ENCODE peak calls at places on chromosomes 4 and X, in seven cellular contexts. One of them, this sample, is unnamed.

GRCh38 chr4:2353222-2354107 is 65.0 kb downstream of the ZFYVE28 start:
- DNase-seq in NCI-H1092: no peak
- DNase-seq in MCF 10A: no peak
- DNase-seq in GM13976: no peak
- DNase-seq in fibroblast of the aortic adventitia: peak
- DNase-seq in stimulated activated CD8-positive, alpha-beta memory T cell treated with anti-CD3 and anti-CD28 coated beads, Interleukin-7, amount 100 ng/mL, for 4 hours: no peak
- DNase-seq in adipocyte: no peak
- DNase-seq in this sample: no peak

GRCh38 chr4:80033581-80033980 is 39.4 kb downstream of the ANTXR2 start:
- DNase-seq in NCI-H1092: no peak
- DNase-seq in adipocyte: no peak
- DNase-seq in GM13976: no peak
- DNase-seq in MCF 10A: no peak
- DNase-seq in fibroblast of the aortic adventitia: no peak
- DNase-seq in stimulated activated CD8-positive, alpha-beta memory T cell treated with anti-CD3 and anti-CD28 coated beads, Interleukin-7, amount 100 ng/mL, for 4 hours: no peak
- DNase-seq in this sample: no peak

GRCh38 chrX:149494844-149495565 is 10.1 kb downstream of the IDS start:
- DNase-seq in MCF 10A: no peak
- DNase-seq in adipocyte: no peak
- DNase-seq in GM13976: no peak
- DNase-seq in stimulated activated CD8-positive, alpha-beta memory T cell treated with anti-CD3 and anti-CD28 coated beads, Interleukin-7, amount 100 ng/mL, for 4 hours: no peak
- DNase-seq in fibroblast of the aortic adventitia: no peak
- DNase-seq in NCI-H1092: no peak
- DNase-seq in this sample: peak

GRCh38 chr4:44535981-44536380 is 87.4 kb upstream of the KCTD8 start:
- DNase-seq in stimulated activated CD8-positive, alpha-beta memory T cell treated with anti-CD3 and anti-CD28 coated beads, Interleukin-7, amount 100 ng/mL, for 4 hours: no peak
- DNase-seq in NCI-H1092: no peak
- DNase-seq in MCF 10A: no peak
- DNase-seq in GM13976: no peak
- DNase-seq in adipocyte: no peak
- DNase-seq in fibroblast of the aortic adventitia: no peak
- DNase-seq in this sample: no peak

GRCh38 chrX:107731831-107732502 is 43.6 kb downstream of the TSC22D3 start:
- DNase-seq in MCF 10A: peak
- DNase-seq in GM13976: no peak
- DNase-seq in stimulated activated CD8-positive, alpha-beta memory T cell treated with anti-CD3 and anti-CD28 coated beads, Interleukin-7, amount 100 ng/mL, for 4 hours: no peak
- DNase-seq in adipocyte: peak
- DNase-seq in fibroblast of the aortic adventitia: peak
- DNase-seq in NCI-H1092: peak
- DNase-seq in this sample: peak

GRCh38 chrX:148361641-148362040 is 138.8 kb upstream of the AFF2 start:
- DNase-seq in adipocyte: no peak
- DNase-seq in NCI-H1092: no peak
- DNase-seq in stimulated activated CD8-positive, alpha-beta memory T cell treated with anti-CD3 and anti-CD28 coated beads, Interleukin-7, amount 100 ng/mL, for 4 hours: no peak
- DNase-seq in MCF 10A: no peak
- DNase-seq in fibroblast of the aortic adventitia: no peak
- DNase-seq in GM13976: no peak
- DNase-seq in this sample: no peak

GRCh38 chr4:87465739-87466366 is 43.5 kb downstream of the NUDT9 start:
- DNase-seq in stimulated activated CD8-positive, alpha-beta memory T cell treated with anti-CD3 and anti-CD28 coated beads, Interleukin-7, amount 100 ng/mL, for 4 hours: no peak
- DNase-seq in fibroblast of the aortic adventitia: peak
- DNase-seq in NCI-H1092: no peak
- DNase-seq in GM13976: peak
- DNase-seq in adipocyte: peak
- DNase-seq in MCF 10A: peak
- DNase-seq in this sample: peak

GRCh38 chrX:107654778-107655761 is 26.8 kb downstream of the PRPS1 start:
- DNase-seq in adipocyte: peak
- DNase-seq in GM13976: peak
- DNase-seq in stimulated activated CD8-positive, alpha-beta memory T cell treated with anti-CD3 and anti-CD28 coated beads, Interleukin-7, amount 100 ng/mL, for 4 hours: peak
- DNase-seq in fibroblast of the aortic adventitia: peak
- DNase-seq in NCI-H1092: peak
- DNase-seq in MCF 10A: peak
- DNase-seq in this sample: peak

GRCh38 chrX:111353810-111354209 is 58.2 kb downstream of the DCX start:
- DNase-seq in MCF 10A: peak
- DNase-seq in adipocyte: no peak
- DNase-seq in GM13976: no peak
- DNase-seq in fibroblast of the aortic adventitia: peak
- DNase-seq in NCI-H1092: no peak
- DNase-seq in stimulated activated CD8-positive, alpha-beta memory T cell treated with anti-CD3 and anti-CD28 coated beads, Interleukin-7, amount 100 ng/mL, for 4 hours: no peak
- DNase-seq in this sample: peak

GRCh38 chr4:6435010-6435409 is 37.4 kb downstream of the PPP2R2C start:
- DNase-seq in adipocyte: peak
- DNase-seq in MCF 10A: no peak
- DNase-seq in fibroblast of the aortic adventitia: no peak
- DNase-seq in GM13976: no peak
- DNase-seq in stimulated activated CD8-positive, alpha-beta memory T cell treated with anti-CD3 and anti-CD28 coated beads, Interleukin-7, amount 100 ng/mL, for 4 hours: no peak
- DNase-seq in NCI-H1092: no peak
- DNase-seq in this sample: no peak

GRCh38 chrX:16212024-16212423 is 44.7 kb downstream of the MAGEB17 start:
- DNase-seq in adipocyte: peak
- DNase-seq in stimulated activated CD8-positive, alpha-beta memory T cell treated with anti-CD3 and anti-CD28 coated beads, Interleukin-7, amount 100 ng/mL, for 4 hours: no peak
- DNase-seq in GM13976: no peak
- DNase-seq in MCF 10A: peak
- DNase-seq in NCI-H1092: no peak
- DNase-seq in fibroblast of the aortic adventitia: peak
- DNase-seq in this sample: peak

GRCh38 chrX:101108293-101108692 is 10.3 kb downstream of the CENPI start:
- DNase-seq in fibroblast of the aortic adventitia: peak
- DNase-seq in NCI-H1092: no peak
- DNase-seq in stimulated activated CD8-positive, alpha-beta memory T cell treated with anti-CD3 and anti-CD28 coated beads, Interleukin-7, amount 100 ng/mL, for 4 hours: no peak
- DNase-seq in adipocyte: peak
- DNase-seq in MCF 10A: peak
- DNase-seq in GM13976: no peak
- DNase-seq in this sample: no peak

GRCh38 chr4:109005523-109005922 is 242.7 kb upstream of the ETNPPL start:
- DNase-seq in MCF 10A: peak
- DNase-seq in fibroblast of the aortic adventitia: no peak
- DNase-seq in stimulated activated CD8-positive, alpha-beta memory T cell treated with anti-CD3 and anti-CD28 coated beads, Interleukin-7, amount 100 ng/mL, for 4 hours: no peak
- DNase-seq in GM13976: no peak
- DNase-seq in NCI-H1092: no peak
- DNase-seq in adipocyte: no peak
- DNase-seq in this sample: peak

GRCh38 chrX:40694833-40695232 is 40.5 kb downstream of the MED14 start:
- DNase-seq in fibroblast of the aortic adventitia: peak
- DNase-seq in NCI-H1092: no peak
- DNase-seq in adipocyte: no peak
- DNase-seq in MCF 10A: no peak
- DNase-seq in GM13976: no peak
- DNase-seq in stimulated activated CD8-positive, alpha-beta memory T cell treated with anti-CD3 and anti-CD28 coated beads, Interleukin-7, amount 100 ng/mL, for 4 hours: no peak
- DNase-seq in this sample: peak

GRCh38 chrX:123499787-123500186 is 233.1 kb downstream of the THOC2 start:
- DNase-seq in MCF 10A: no peak
- DNase-seq in NCI-H1092: no peak
- DNase-seq in stimulated activated CD8-positive, alpha-beta memory T cell treated with anti-CD3 and anti-CD28 coated beads, Interleukin-7, amount 100 ng/mL, for 4 hours: no peak
- DNase-seq in adipocyte: no peak
- DNase-seq in fibroblast of the aortic adventitia: no peak
- DNase-seq in GM13976: no peak
- DNase-seq in this sample: no peak

GRCh38 chr4:173328236-173328901 is 5.8 kb downstream of the HMGB2 start:
- DNase-seq in MCF 10A: no peak
- DNase-seq in NCI-H1092: no peak
- DNase-seq in GM13976: no peak
- DNase-seq in adipocyte: no peak
- DNase-seq in stimulated activated CD8-positive, alpha-beta memory T cell treated with anti-CD3 and anti-CD28 coated beads, Interleukin-7, amount 100 ng/mL, for 4 hours: no peak
- DNase-seq in fibroblast of the aortic adventitia: no peak
- DNase-seq in this sample: no peak

GRCh38 chr4:109077486-109077885 is 225.0 kb downstream of the COL25A1 start:
- DNase-seq in fibroblast of the aortic adventitia: no peak
- DNase-seq in NCI-H1092: no peak
- DNase-seq in GM13976: no peak
- DNase-seq in stimulated activated CD8-positive, alpha-beta memory T cell treated with anti-CD3 and anti-CD28 coated beads, Interleukin-7, amount 100 ng/mL, for 4 hours: no peak
- DNase-seq in MCF 10A: peak
- DNase-seq in adipocyte: peak
- DNase-seq in this sample: no peak

GRCh38 chrX:69718102-69718501 is 102.2 kb downstream of the EDA start:
- DNase-seq in adipocyte: no peak
- DNase-seq in GM13976: no peak
- DNase-seq in MCF 10A: no peak
- DNase-seq in stimulated activated CD8-positive, alpha-beta memory T cell treated with anti-CD3 and anti-CD28 coated beads, Interleukin-7, amount 100 ng/mL, for 4 hours: no peak
- DNase-seq in NCI-H1092: no peak
- DNase-seq in fibroblast of the aortic adventitia: no peak
- DNase-seq in this sample: no peak

GRCh38 chr4:8427761-8428287 is 12.7 kb downstream of the ACOX3 start:
- DNase-seq in NCI-H1092: no peak
- DNase-seq in MCF 10A: peak
- DNase-seq in fibroblast of the aortic adventitia: peak
- DNase-seq in adipocyte: peak
- DNase-seq in stimulated activated CD8-positive, alpha-beta memory T cell treated with anti-CD3 and anti-CD28 coated beads, Interleukin-7, amount 100 ng/mL, for 4 hours: no peak
- DNase-seq in GM13976: peak
- DNase-seq in this sample: peak

GRCh38 chr4:174873931-174874330 is 44.2 kb upstream of the ADAM29 start:
- DNase-seq in stimulated activated CD8-positive, alpha-beta memory T cell treated with anti-CD3 and anti-CD28 coated beads, Interleukin-7, amount 100 ng/mL, for 4 hours: no peak
- DNase-seq in adipocyte: peak
- DNase-seq in GM13976: peak
- DNase-seq in fibroblast of the aortic adventitia: peak
- DNase-seq in MCF 10A: peak
- DNase-seq in NCI-H1092: peak
- DNase-seq in this sample: no peak

GRCh38 chr4:112519689-112520597 is 4.0 kb upstream of the NEUROG2 start:
- DNase-seq in GM13976: no peak
- DNase-seq in stimulated activated CD8-positive, alpha-beta memory T cell treated with anti-CD3 and anti-CD28 coated beads, Interleukin-7, amount 100 ng/mL, for 4 hours: no peak
- DNase-seq in adipocyte: no peak
- DNase-seq in fibroblast of the aortic adventitia: no peak
- DNase-seq in NCI-H1092: no peak
- DNase-seq in MCF 10A: no peak
- DNase-seq in this sample: no peak

GRCh38 chr4:37068580-37068979 is 176.0 kb upstream of the NWD2 start:
- DNase-seq in GM13976: no peak
- DNase-seq in stimulated activated CD8-positive, alpha-beta memory T cell treated with anti-CD3 and anti-CD28 coated beads, Interleukin-7, amount 100 ng/mL, for 4 hours: no peak
- DNase-seq in adipocyte: no peak
- DNase-seq in fibroblast of the aortic adventitia: no peak
- DNase-seq in NCI-H1092: no peak
- DNase-seq in MCF 10A: no peak
- DNase-seq in this sample: no peak

GRCh38 chr4:42267724-42268123 is 115.3 kb upstream of the BEND4 start:
- DNase-seq in GM13976: no peak
- DNase-seq in MCF 10A: no peak
- DNase-seq in adipocyte: no peak
- DNase-seq in NCI-H1092: no peak
- DNase-seq in fibroblast of the aortic adventitia: no peak
- DNase-seq in stimulated activated CD8-positive, alpha-beta memory T cell treated with anti-CD3 and anti-CD28 coated beads, Interleukin-7, amount 100 ng/mL, for 4 hours: no peak
- DNase-seq in this sample: no peak

GRCh38 chrX:46029777-46030176 is 515.4 kb downstream of the ZNF674 start:
- DNase-seq in adipocyte: no peak
- DNase-seq in GM13976: no peak
- DNase-seq in fibroblast of the aortic adventitia: no peak
- DNase-seq in NCI-H1092: peak
- DNase-seq in stimulated activated CD8-positive, alpha-beta memory T cell treated with anti-CD3 and anti-CD28 coated beads, Interleukin-7, amount 100 ng/mL, for 4 hours: no peak
- DNase-seq in MCF 10A: no peak
- DNase-seq in this sample: no peak

GRCh38 chrX:155544886-155545285 is 67.9 kb downstream of the TMLHE start:
- DNase-seq in adipocyte: peak
- DNase-seq in MCF 10A: no peak
- DNase-seq in stimulated activated CD8-positive, alpha-beta memory T cell treated with anti-CD3 and anti-CD28 coated beads, Interleukin-7, amount 100 ng/mL, for 4 hours: no peak
- DNase-seq in fibroblast of the aortic adventitia: peak
- DNase-seq in NCI-H1092: no peak
- DNase-seq in GM13976: no peak
- DNase-seq in this sample: no peak

GRCh38 chr4:86032476-86033022 is 327.3 kb downstream of the MAPK10 start:
- DNase-seq in MCF 10A: peak
- DNase-seq in fibroblast of the aortic adventitia: peak
- DNase-seq in NCI-H1092: no peak
- DNase-seq in stimulated activated CD8-positive, alpha-beta memory T cell treated with anti-CD3 and anti-CD28 coated beads, Interleukin-7, amount 100 ng/mL, for 4 hours: no peak
- DNase-seq in adipocyte: peak
- DNase-seq in GM13976: no peak
- DNase-seq in this sample: peak

GRCh38 chrX:107537815-107538214 is 88.4 kb downstream of the FRMPD3 start:
- DNase-seq in fibroblast of the aortic adventitia: peak
- DNase-seq in MCF 10A: peak
- DNase-seq in adipocyte: peak
- DNase-seq in NCI-H1092: no peak
- DNase-seq in GM13976: peak
- DNase-seq in stimulated activated CD8-positive, alpha-beta memory T cell treated with anti-CD3 and anti-CD28 coated beads, Interleukin-7, amount 100 ng/mL, for 4 hours: no peak
- DNase-seq in this sample: peak

GRCh38 chr4:60034371-60034770 is 1165.8 kb upstream of the ADGRL3 start:
- DNase-seq in fibroblast of the aortic adventitia: no peak
- DNase-seq in adipocyte: no peak
- DNase-seq in MCF 10A: no peak
- DNase-seq in stimulated activated CD8-positive, alpha-beta memory T cell treated with anti-CD3 and anti-CD28 coated beads, Interleukin-7, amount 100 ng/mL, for 4 hours: no peak
- DNase-seq in NCI-H1092: peak
- DNase-seq in GM13976: no peak
- DNase-seq in this sample: no peak

GRCh38 chrX:16002185-16002584 is 121.2 kb upstream of the GRPR start:
- DNase-seq in adipocyte: no peak
- DNase-seq in NCI-H1092: no peak
- DNase-seq in GM13976: no peak
- DNase-seq in fibroblast of the aortic adventitia: peak
- DNase-seq in stimulated activated CD8-positive, alpha-beta memory T cell treated with anti-CD3 and anti-CD28 coated beads, Interleukin-7, amount 100 ng/mL, for 4 hours: no peak
- DNase-seq in MCF 10A: no peak
- DNase-seq in this sample: peak

GRCh38 chr4:152165146-152165545 is 370.7 kb downstream of the FBXW7 start:
- DNase-seq in GM13976: no peak
- DNase-seq in fibroblast of the aortic adventitia: no peak
- DNase-seq in NCI-H1092: no peak
- DNase-seq in stimulated activated CD8-positive, alpha-beta memory T cell treated with anti-CD3 and anti-CD28 coated beads, Interleukin-7, amount 100 ng/mL, for 4 hours: no peak
- DNase-seq in MCF 10A: no peak
- DNase-seq in adipocyte: no peak
- DNase-seq in this sample: peak

GRCh38 chr4:180827610-180828009 is 1415.6 kb upstream of the TENM3 start:
- DNase-seq in adipocyte: no peak
- DNase-seq in stimulated activated CD8-positive, alpha-beta memory T cell treated with anti-CD3 and anti-CD28 coated beads, Interleukin-7, amount 100 ng/mL, for 4 hours: no peak
- DNase-seq in MCF 10A: peak
- DNase-seq in NCI-H1092: no peak
- DNase-seq in fibroblast of the aortic adventitia: peak
- DNase-seq in GM13976: no peak
- DNase-seq in this sample: no peak

GRCh38 chrX:9682456-9682855 is 83.2 kb downstream of the GPR143 start:
- DNase-seq in GM13976: no peak
- DNase-seq in MCF 10A: no peak
- DNase-seq in fibroblast of the aortic adventitia: peak
- DNase-seq in stimulated activated CD8-positive, alpha-beta memory T cell treated with anti-CD3 and anti-CD28 coated beads, Interleukin-7, amount 100 ng/mL, for 4 hours: no peak
- DNase-seq in NCI-H1092: no peak
- DNase-seq in adipocyte: peak
- DNase-seq in this sample: no peak

GRCh38 chr4:120007171-120007894 is 59.3 kb downstream of the MAD2L1 start:
- DNase-seq in adipocyte: peak
- DNase-seq in NCI-H1092: no peak
- DNase-seq in fibroblast of the aortic adventitia: peak
- DNase-seq in stimulated activated CD8-positive, alpha-beta memory T cell treated with anti-CD3 and anti-CD28 coated beads, Interleukin-7, amount 100 ng/mL, for 4 hours: no peak
- DNase-seq in GM13976: no peak
- DNase-seq in MCF 10A: peak
- DNase-seq in this sample: peak

This sample was measured in renal cortical epithelial cell.